ENCODE peak calls at places on chromosomes 5 and 9, in four cellular contexts. One of them, this sample, is unnamed. For H3K4me1, the result is how much of the 10 kb centered on the place peaks cover.

GRCh38 chr5:53892236-53892635 is 331.8 kb downstream of the NDUFS4 start:
- DNase-seq in sigmoid colon: no peak
- DNase-seq in transverse colon: no peak
- DNase-seq in IMR-90: peak
- DNase-seq in this sample: no peak

GRCh38 chr5:1005362-1005851 is 3.2 kb upstream of the NKD2 start:
- DNase-seq in sigmoid colon: peak
- DNase-seq in IMR-90: no peak
- DNase-seq in transverse colon: no peak
- DNase-seq in this sample: no peak

GRCh38 chr5:74673011-74673790 is 11.8 kb upstream of the HEXB start:
- DNase-seq in IMR-90: peak
- DNase-seq in transverse colon: no peak
- DNase-seq in sigmoid colon: no peak
- DNase-seq in this sample: no peak

GRCh38 chr5:178385472-178385853 is 152.9 kb upstream of the PHYKPL start:
- DNase-seq in IMR-90: peak
- DNase-seq in sigmoid colon: peak
- DNase-seq in transverse colon: no peak
- DNase-seq in this sample: no peak

GRCh38 chr5:93381057-93381456 is 200.0 kb downstream of the NR2F1-AS1 start:
- DNase-seq in transverse colon: no peak
- DNase-seq in sigmoid colon: no peak
- DNase-seq in IMR-90: peak
- DNase-seq in this sample: no peak

GRCh38 chr9:2159521-2160417 is 144.6 kb downstream of the SMARCA2 start:
- DNase-seq in IMR-90: peak
- DNase-seq in sigmoid colon: no peak
- DNase-seq in transverse colon: no peak
- DNase-seq in this sample: no peak

GRCh38 chr5:174951151-174951780 is 226.9 kb downstream of the MSX2 start:
- DNase-seq in transverse colon: peak
- DNase-seq in sigmoid colon: no peak
- DNase-seq in IMR-90: peak
- DNase-seq in this sample: peak

GRCh38 chr5:180093651-180094382 is 22.3 kb upstream of the RNF130 start:
- DNase-seq in sigmoid colon: no peak
- DNase-seq in transverse colon: no peak
- DNase-seq in IMR-90: no peak
- DNase-seq in this sample: no peak

GRCh38 chr9:95497772-95498171 is 19.0 kb downstream of the PTCH1 start:
- DNase-seq in IMR-90: peak
- DNase-seq in transverse colon: no peak
- DNase-seq in sigmoid colon: no peak
- DNase-seq in this sample: no peak

GRCh38 chr9:133680976-133681657 is 45.0 kb downstream of the DBH start:
- DNase-seq in sigmoid colon: no peak
- DNase-seq in IMR-90: no peak
- DNase-seq in transverse colon: no peak
- DNase-seq in this sample: no peak

GRCh38 chr9:120970249-120970648 is 43.7 kb upstream of the TRAF1 start:
- DNase-seq in IMR-90: peak
- DNase-seq in transverse colon: no peak
- DNase-seq in sigmoid colon: no peak
- DNase-seq in this sample: no peak

GRCh38 chr5:100900796-100901731 is 2.0 kb downstream of the ST8SIA4 start:
- DNase-seq in IMR-90: peak
- DNase-seq in transverse colon: peak
- DNase-seq in sigmoid colon: peak
- DNase-seq in this sample: peak

GRCh38 chr9:96015876-96016686 is 140.6 kb downstream of the ERCC6L2 start:
- DNase-seq in IMR-90: peak
- DNase-seq in transverse colon: no peak
- DNase-seq in sigmoid colon: no peak
- DNase-seq in this sample: no peak

GRCh38 chr9:105662184-105663104 is at the start of gene TAL2:
- DNase-seq in IMR-90: no peak
- DNase-seq in sigmoid colon: no peak
- DNase-seq in transverse colon: no peak
- DNase-seq in this sample: no peak

GRCh38 chr9:36902861-36903524 is 131.1 kb downstream of the PAX5 start:
- DNase-seq in IMR-90: no peak
- DNase-seq in transverse colon: no peak
- DNase-seq in sigmoid colon: no peak
- DNase-seq in this sample: no peak

GRCh38 chr9:78144008-78144381 is 91.9 kb upstream of the CEP78 start:
- DNase-seq in transverse colon: no peak
- DNase-seq in sigmoid colon: no peak
- DNase-seq in IMR-90: no peak
- DNase-seq in this sample: no peak

GRCh38 chr5:179530069-179530998 is 20.0 kb upstream of the RUFY1 start:
- DNase-seq in transverse colon: peak
- DNase-seq in sigmoid colon: peak
- DNase-seq in IMR-90: no peak
- DNase-seq in this sample: no peak

GRCh38 chr5:171092194-171092593 is 216.9 kb upstream of the TLX3 start:
- DNase-seq in sigmoid colon: no peak
- DNase-seq in IMR-90: peak
- DNase-seq in transverse colon: no peak
- DNase-seq in this sample: no peak

GRCh38 chr5:143244990-143245389 is 158.5 kb downstream of the NR3C1 start:
- DNase-seq in transverse colon: no peak
- DNase-seq in sigmoid colon: no peak
- DNase-seq in IMR-90: peak
- DNase-seq in this sample: no peak

GRCh38 chr5:115452791-115453190 is 91.8 kb downstream of the FEM1C start:
- DNase-seq in transverse colon: no peak
- DNase-seq in sigmoid colon: no peak
- DNase-seq in IMR-90: no peak
- DNase-seq in this sample: no peak

GRCh38 chr9:134629586-134630392 is 11.8 kb upstream of the COL5A1 start:
- DNase-seq in transverse colon: no peak
- DNase-seq in sigmoid colon: peak
- DNase-seq in IMR-90: no peak
- DNase-seq in this sample: no peak

GRCh38 chr5:123035320-123035949 is 1.1 kb downstream of the PPIC start:
- DNase-seq in IMR-90: peak
- DNase-seq in sigmoid colon: peak
- DNase-seq in transverse colon: peak
- DNase-seq in this sample: peak

GRCh38 chr5:123037104-123037418 is 536 bp upstream of the PPIC start:
- DNase-seq in IMR-90: no peak
- DNase-seq in sigmoid colon: no peak
- DNase-seq in transverse colon: no peak
- DNase-seq in this sample: no peak

GRCh38 chr5:123039673-123040072 is 3.1 kb upstream of the PPIC start:
- DNase-seq in transverse colon: no peak
- DNase-seq in IMR-90: no peak
- DNase-seq in sigmoid colon: no peak
- DNase-seq in this sample: no peak

GRCh38 chr5:123035950-123036390 is 555 bp downstream of the PPIC start:
- DNase-seq in sigmoid colon: peak
- DNase-seq in IMR-90: peak
- DNase-seq in transverse colon: peak
- DNase-seq in this sample: peak

GRCh38 chr5:123036391-123037103 is at the start of gene PPIC:
- DNase-seq in sigmoid colon: peak
- DNase-seq in IMR-90: peak
- DNase-seq in transverse colon: peak
- DNase-seq in this sample: peak
- TF ChIP-seq POLR2A in sigmoid colon: peak
- TF ChIP-seq POLR2A in IMR-90: no peak
- TF ChIP-seq POLR2A in transverse colon: peak
- TF ChIP-seq POLR2A in this sample: peak

DNA sequence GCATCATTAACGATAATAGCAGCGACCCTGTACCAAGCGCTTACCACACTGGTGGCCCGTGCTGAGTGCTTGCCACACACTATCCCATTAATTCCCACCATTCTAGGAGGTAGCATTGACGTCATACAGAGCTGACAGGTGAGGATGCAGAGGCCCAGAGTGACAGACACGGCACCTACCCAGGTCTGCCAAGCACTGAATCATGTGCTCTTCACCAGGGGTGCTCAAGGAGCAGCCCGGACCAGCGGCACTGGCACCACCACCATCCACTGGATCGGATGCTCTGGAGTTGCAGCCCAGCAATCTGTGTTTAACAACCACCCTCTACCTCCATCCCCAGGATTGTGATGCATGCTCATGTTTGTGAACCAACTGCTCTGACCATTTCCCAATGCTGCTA is 3.4 kb downstream of the TNIP1 start:
- DNase-seq in sigmoid colon: no peak
- DNase-seq in IMR-90: no peak
- DNase-seq in transverse colon: no peak
- DNase-seq in this sample: no peak
- H3K4me1 ChIP-seq in sigmoid colon: under half
- H3K4me1 ChIP-seq in IMR-90: under half
- H3K4me1 ChIP-seq in transverse colon: under half
- H3K4me1 ChIP-seq in this sample: under half

GRCh38 chr5:140113699-140114263 is at the start of gene PURA:
- DNase-seq in transverse colon: peak
- DNase-seq in sigmoid colon: peak
- DNase-seq in IMR-90: peak
- DNase-seq in this sample: peak
- TF ChIP-seq POLR2A in transverse colon: peak
- TF ChIP-seq POLR2A in sigmoid colon: peak
- TF ChIP-seq POLR2A in IMR-90: peak
- TF ChIP-seq POLR2A in this sample: peak

GRCh38 chr5:140181525-140181924 is 6.5 kb downstream of the CYSTM1 start:
- DNase-seq in IMR-90: no peak
- DNase-seq in sigmoid colon: no peak
- DNase-seq in transverse colon: no peak
- DNase-seq in this sample: no peak
- H3K4me1 ChIP-seq in IMR-90: under half
- H3K4me1 ChIP-seq in sigmoid colon: under half
- H3K4me1 ChIP-seq in transverse colon: half or more
- H3K4me1 ChIP-seq in this sample: under half

GRCh38 chr5:31845351-31845750 is 206.4 kb downstream of the PDZD2 start:
- DNase-seq in sigmoid colon: no peak
- DNase-seq in transverse colon: no peak
- DNase-seq in IMR-90: no peak
- DNase-seq in this sample: no peak
- TF ChIP-seq POLR2A in sigmoid colon: no peak
- TF ChIP-seq POLR2A in transverse colon: no peak
- TF ChIP-seq POLR2A in IMR-90: no peak
- TF ChIP-seq POLR2A in this sample: no peak

GRCh38 chr5:119347574-119347973 is 8.2 kb upstream of the TNFAIP8 start:
- DNase-seq in transverse colon: no peak
- DNase-seq in IMR-90: no peak
- DNase-seq in sigmoid colon: no peak
- DNase-seq in this sample: no peak

GRCh38 chr5:119345861-119346260 is 10.0 kb upstream of the TNFAIP8 start:
- DNase-seq in IMR-90: no peak
- DNase-seq in sigmoid colon: no peak
- DNase-seq in transverse colon: no peak
- DNase-seq in this sample: no peak

GRCh38 chr5:119347996-119348395 is 7.8 kb upstream of the TNFAIP8 start:
- DNase-seq in sigmoid colon: no peak
- DNase-seq in transverse colon: no peak
- DNase-seq in IMR-90: peak
- DNase-seq in this sample: no peak

GRCh38 chr5:119344231-119344630 is 11.6 kb upstream of the TNFAIP8 start:
- DNase-seq in transverse colon: no peak
- DNase-seq in IMR-90: no peak
- DNase-seq in sigmoid colon: no peak
- DNase-seq in this sample: no peak

DNA sequence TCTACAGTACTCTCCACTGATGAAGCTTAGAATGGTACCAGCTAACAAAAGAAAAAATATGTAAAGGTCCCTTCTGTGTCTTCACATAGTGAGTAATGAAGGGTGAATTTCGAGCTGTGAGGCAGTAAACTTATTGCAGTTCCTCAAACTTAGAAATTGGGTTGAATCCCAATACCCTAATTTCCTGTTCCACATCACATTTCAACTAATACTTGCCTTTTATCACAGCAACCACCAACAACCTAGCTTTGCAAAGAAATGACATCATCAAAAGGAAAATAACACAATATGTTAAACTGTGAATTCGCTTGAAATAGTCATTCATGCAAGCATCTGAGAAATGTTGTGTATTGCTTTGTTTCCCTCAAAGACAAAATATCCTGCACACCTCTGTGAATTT is 9.4 kb upstream of the TNFAIP8 start:
- DNase-seq in transverse colon: no peak
- DNase-seq in sigmoid colon: no peak
- DNase-seq in IMR-90: no peak
- DNase-seq in this sample: no peak
- H3K4me1 ChIP-seq in transverse colon: under half
- H3K4me1 ChIP-seq in sigmoid colon: under half
- H3K4me1 ChIP-seq in IMR-90: under half
- H3K4me1 ChIP-seq in this sample: under half